ENCODE peak calls at places on chromosome 5, in five cellular contexts. L, V, P, W and X are unnamed samples.

GRCh38 chr5:176639981-176640380 is 7.3 kb upstream of the TSPAN17 start:
- DNase-seq in V (no peak), W (no peak), L (peak), P (no peak), X (no peak)

GRCh38 chr5:75869891-75870290 is 152.7 kb upstream of the POC5 start:
- DNase-seq in L (no peak), V (no peak), W (no peak), P (no peak), X (no peak)

GRCh38 chr5:140591747-140592372 is 27.2 kb downstream of the SLC35A4 start:
- DNase-seq in V (no peak), L (peak), P (no peak), W (no peak), X (no peak)

GRCh38 chr5:140126315-140127012 is 727 bp downstream of the IGIP start:
- DNase-seq in P (no peak), V (no peak), W (no peak), L (no peak), X (no peak)

GRCh38 chr5:148156609-148157008 is 11.7 kb upstream of the SPINK14 start:
- DNase-seq in W (no peak), P (no peak), L (no peak), V (no peak), X (no peak)

GRCh38 chr5:132362086-132362485 is 7.4 kb upstream of the SLC22A5 start:
- DNase-seq in V (no peak), L (no peak), W (no peak), P (no peak), X (no peak)

GRCh38 chr5:10476878-10477277 is 35.2 kb downstream of the ROPN1L start:
- DNase-seq in W (no peak), L (no peak), P (no peak), V (no peak), X (no peak)

GRCh38 chr5:167844173-167844572 is 447.3 kb upstream of the WWC1 start:
- DNase-seq in L (no peak), V (no peak), P (no peak), W (no peak), X (no peak)

GRCh38 chr5:9194509-9194908 is 351.4 kb downstream of the SEMA5A start:
- DNase-seq in V (no peak), L (peak), W (no peak), P (peak), X (no peak)

GRCh38 chr5:91189480-91190332 is 193.4 kb downstream of the ARRDC3 start:
- DNase-seq in W (peak), V (no peak), L (peak), P (peak), X (peak)

GRCh38 chr5:149062371-149063016 is 368 bp downstream of the SH3TC2 start:
- DNase-seq in P (peak), V (no peak), L (peak), W (no peak), X (no peak)

GRCh38 chr5:21649969-21650368 is 1203.2 kb downstream of the CDH12 start:
- DNase-seq in W (no peak), P (no peak), V (no peak), L (no peak), X (no peak)

GRCh38 chr5:175538576-175538975 is 60.2 kb downstream of the SFXN1 start:
- DNase-seq in W (no peak), P (no peak), L (no peak), V (no peak), X (no peak)

GRCh38 chr5:139574641-139575312 is 13.6 kb downstream of the UBE2D2 start:
- DNase-seq in L (peak), V (no peak), W (no peak), P (peak), X (peak)

GRCh38 chr5:177370488-177371119 is 12.9 kb downstream of the RGS14 start:
- DNase-seq in W (peak), L (peak), P (peak), V (peak), X (no peak)

GRCh38 chr5:16791036-16791705 is 144.9 kb downstream of the MYO10 start:
- DNase-seq in P (peak), V (no peak), W (no peak), L (peak), X (peak)

GRCh38 chr5:54278031-54278830 is 32.1 kb downstream of the ARL15 start:
- DNase-seq in W (no peak), P (no peak), L (no peak), V (no peak), X (no peak)

GRCh38 chr5:1660037-1660400 is 136.3 kb upstream of the LPCAT1 start:
- DNase-seq in V (no peak), L (no peak), P (no peak), W (peak), X (no peak)

GRCh38 chr5:14730466-14730865 is 65.9 kb downstream of the OTULIN start:
- DNase-seq in W (no peak), V (no peak), L (no peak), P (no peak), X (no peak)

GRCh38 chr5:2166979-2167377 is 284.3 kb upstream of the IRX4 start:
- DNase-seq in V (no peak), L (no peak), W (no peak), P (no peak), X (no peak)

GRCh38 chr5:78747703-78748359 is 99.3 kb upstream of the LHFPL2 start:
- DNase-seq in V (no peak), W (no peak), P (peak), L (peak), X (no peak)

GRCh38 chr5:116361171-116361967 is 213.3 kb downstream of the SEMA6A start:
- DNase-seq in V (peak), L (peak), P (no peak), W (peak), X (no peak)

GRCh38 chr5:147565524-147565923 is 55.7 kb upstream of the DPYSL3 start:
- DNase-seq in P (peak), L (peak), W (no peak), V (no peak), X (no peak)

GRCh38 chr5:168292783-168293696 is 1.6 kb downstream of the WWC1 start:
- DNase-seq in W (no peak), L (no peak), P (no peak), V (no peak), X (no peak)

GRCh38 chr5:38598994-38599611 is 42.7 kb upstream of the LIFR start:
- DNase-seq in L (peak), P (peak), W (no peak), V (no peak), X (no peak)

GRCh38 chr5:90934091-90934719 is 375.6 kb downstream of the ADGRV1 start:
- DNase-seq in L (no peak), P (no peak), W (no peak), V (no peak), X (no peak)

GRCh38 chr5:1018596-1018995 is 10.0 kb downstream of the NKD2 start:
- DNase-seq in W (no peak), L (no peak), V (peak), P (no peak), X (no peak)

GRCh38 chr5:143065185-143065584 is 295.0 kb downstream of the ARHGAP26 start:
- DNase-seq in L (peak), W (no peak), V (no peak), P (peak), X (no peak)

GRCh38 chr5:95936812-95937397 is 24.7 kb downstream of the ELL2 start:
- DNase-seq in L (no peak), P (no peak), V (no peak), W (no peak), X (no peak)

GRCh38 chr5:95178046-95178651 is 106.7 kb downstream of the MCTP1 start:
- DNase-seq in P (peak), V (no peak), W (no peak), L (peak), X (no peak)

GRCh38 chr5:172903790-172904189 is 55.4 kb upstream of the RPL26L1 start:
- DNase-seq in L (peak), W (no peak), V (peak), P (peak), X (no peak)

GRCh38 chr5:147484708-147485020 is 25.2 kb downstream of the DPYSL3 start:
- DNase-seq in W (no peak), L (no peak), V (no peak), P (no peak), X (no peak)

GRCh38 chr5:176492431-176492830 is 44.2 kb downstream of the FAF2 start:
- DNase-seq in V (no peak), W (no peak), L (peak), P (peak), X (no peak)

GRCh38 chr5:3195991-3196390 is 399.6 kb upstream of the IRX1 start:
- DNase-seq in V (no peak), P (no peak), W (no peak), L (no peak), X (no peak)

GRCh38 chr5:52560366-52560765 is 227.3 kb upstream of the ITGA1 start:
- DNase-seq in W (no peak), V (no peak), P (no peak), L (peak), X (no peak)

GRCh38 chr5:178496661-178497060 is 93.5 kb downstream of the COL23A1 start:
- DNase-seq in P (no peak), L (no peak), V (no peak), W (no peak), X (no peak)
- H3K27ac ChIP-seq in P (no peak), L (no peak), V (no peak), W (no peak), X (no peak)

GRCh38 chr5:154190652-154191304 is at the start of gene GALNT10:
- DNase-seq in L (peak), W (no peak), P (peak), V (peak), X (peak)
- H3K27ac ChIP-seq in L (peak), W (peak), P (peak), V (peak), X (peak)

DNA sequence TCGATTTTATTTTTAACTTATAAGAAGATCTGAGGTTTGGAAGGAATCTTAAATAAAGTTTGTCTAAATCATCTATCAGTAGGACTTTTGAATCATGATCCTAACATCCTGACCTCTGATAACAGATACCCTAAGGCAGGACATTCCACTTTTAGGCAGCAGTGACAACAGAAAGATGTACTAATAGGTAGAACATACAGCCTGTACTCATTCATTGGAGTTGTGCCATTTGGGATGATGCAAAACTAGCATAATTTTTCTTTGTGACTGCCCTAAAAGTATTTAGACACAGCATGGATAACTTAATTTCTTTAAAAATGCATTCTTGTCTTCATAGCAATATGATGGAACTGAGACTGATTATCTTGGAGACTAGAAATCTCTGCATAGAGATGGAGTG is 39.7 kb downstream of the CDC42SE2 start:
- DNase-seq in P (no peak), W (no peak), V (no peak), L (peak), X (no peak)
- H3K27ac ChIP-seq in P (no peak), W (no peak), V (no peak), L (peak), X (no peak)

GRCh38 chr5:119176785-119177184 is 105.9 kb downstream of the DMXL1 start:
- DNase-seq in P (no peak), L (no peak), W (no peak), V (no peak), X (no peak)
- H3K27ac ChIP-seq in P (no peak), L (no peak), W (no peak), V (no peak), X (no peak)

DNA sequence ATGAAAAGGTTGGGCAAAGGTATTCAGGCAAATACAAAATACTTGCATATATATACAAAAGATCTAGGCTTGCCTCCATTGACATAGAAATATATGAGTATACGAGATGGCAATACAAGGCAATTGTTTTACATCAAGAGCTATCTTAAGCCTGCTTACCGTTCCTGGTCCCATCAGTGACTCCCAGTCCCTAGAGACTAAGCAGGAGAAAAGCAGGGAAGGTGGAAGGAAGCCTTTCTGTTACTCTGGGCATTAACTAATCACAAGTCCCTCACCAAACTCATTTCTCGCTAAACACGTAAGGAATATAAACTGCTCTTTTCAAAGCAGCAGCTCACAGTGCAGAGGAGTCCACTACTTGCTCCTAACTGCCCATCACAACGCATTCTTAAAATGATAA is 125.2 kb downstream of the ZNF608 start:
- DNase-seq in L (no peak), W (no peak), V (no peak), P (no peak), X (no peak)
- H3K27ac ChIP-seq in L (no peak), W (no peak), V (no peak), P (no peak), X (no peak)

GRCh38 chr5:73233461-73234151 is 60.6 kb downstream of the TMEM174 start:
- DNase-seq in L (no peak), V (no peak), P (no peak), W (no peak), X (no peak)
- H3K27ac ChIP-seq in L (no peak), V (no peak), P (no peak), W (no peak), X (no peak)